ENCODE peak calls at places on chromosome 12, in ten cellular contexts. Q, O, N, I, J, S, G, E, B and A are unnamed samples.

GRCh38 chr12:81081726-81082125 is 3.8 kb downstream of the ACSS3 start:
- DNase-seq in O (no peak), J (no peak), N (no peak), B (no peak), G (no peak), E (no peak), S (no peak), Q (no peak), I (no peak), A (no peak)

GRCh38 chr12:77013091-77013490 is 52.3 kb downstream of the E2F7 start:
- DNase-seq in B (no peak), Q (no peak), O (no peak), G (no peak), J (no peak), N (peak; percentile 14), E (no peak), I (no peak), S (no peak), A (peak; percentile 12)

GRCh38 chr12:1117970-1118563 is 127.0 kb downstream of the ERC1 start:
- DNase-seq in Q (peak; percentile 22), O (peak; percentile 31), N (peak; percentile 56), G (peak; percentile 80), E (peak; percentile 74), S (peak; percentile 75), J (peak; percentile 76), I (peak; percentile 76), B (peak; percentile 61), A (peak; percentile 43)

GRCh38 chr12:82625523-82625922 is 61.2 kb upstream of the TMTC2 start:
- DNase-seq in O (no peak), I (no peak), N (no peak), J (no peak), B (no peak), Q (no peak), E (no peak), G (no peak), S (no peak), A (no peak)

GRCh38 chr12:12599750-12600643 is 11.7 kb upstream of the CREBL2 start:
- DNase-seq in G (peak; percentile 67), J (no peak), O (no peak), I (no peak), B (no peak), Q (no peak), E (no peak), N (no peak), S (no peak), A (no peak)

GRCh38 chr12:98053202-98053601 is 462.2 kb upstream of the TMPO start:
- DNase-seq in I (no peak), Q (no peak), S (no peak), N (no peak), G (no peak), B (no peak), E (no peak), J (no peak), O (no peak), A (no peak)

GRCh38 chr12:15131462-15131861 is 89.8 kb downstream of the RERG start:
- DNase-seq in E (no peak), N (peak; percentile 84), G (peak; percentile 72), I (no peak), B (no peak), J (no peak), Q (no peak), S (no peak), O (no peak), A (no peak)

GRCh38 chr12:116798719-116799118 is 60.6 kb downstream of the RNFT2 start:
- DNase-seq in N (no peak), O (no peak), S (no peak), B (no peak), E (no peak), G (no peak), J (no peak), Q (no peak), I (no peak), A (no peak)

GRCh38 chr12:12939888-12940287 is 12.1 kb downstream of the GPRC5D start:
- DNase-seq in S (no peak), O (no peak), B (no peak), G (no peak), I (no peak), J (no peak), N (no peak), E (no peak), Q (no peak), A (no peak)

GRCh38 chr12:122031342-122032216 is 9.9 kb downstream of the BCL7A start:
- DNase-seq in I (peak; percentile 76), O (peak; percentile 70), S (peak; percentile 54), N (no peak), E (peak; percentile 12), G (peak; percentile 59), J (peak; percentile 87), B (peak; percentile 67), Q (peak; percentile 59), A (no peak)

GRCh38 chr12:93883436-93884154 is 206.4 kb downstream of the CRADD start:
- DNase-seq in S (no peak), J (no peak), N (peak; percentile 88), Q (no peak), I (no peak), E (no peak), G (peak; percentile 19), B (no peak), O (no peak), A (no peak)

GRCh38 chr12:50955697-50956096 is 3.4 kb downstream of the HIGD1C start:
- DNase-seq in O (no peak), G (no peak), B (no peak), J (no peak), Q (no peak), S (no peak), E (no peak), N (no peak), I (no peak), A (no peak)
- TF ChIP-seq CTCF in O (no peak), G (no peak), B (no peak), J (no peak), Q (no peak), S (no peak), E (no peak), N (no peak), I (no peak), A (no peak)

GRCh38 chr12:65878540-65878939 is 54.3 kb downstream of the HMGA2 start:
- DNase-seq in G (peak; percentile 59), B (no peak), Q (no peak), E (no peak), N (no peak), J (no peak), O (no peak), S (no peak), I (no peak), A (no peak)
- TF ChIP-seq CTCF in G (peak; percentile 43), B (no peak), Q (no peak), E (no peak), N (peak; percentile 3), J (no peak), O (peak; percentile 26), S (no peak), I (no peak), A (peak; percentile 51)

GRCh38 chr12:126936181-126936851 is 1330.7 kb upstream of the TMEM132C start:
- DNase-seq in Q (peak; percentile 62), S (peak; percentile 66), I (no peak), N (no peak), E (peak; percentile 51), B (no peak), G (peak; percentile 86), J (no peak), O (no peak), A (no peak)
- TF ChIP-seq CTCF in Q (no peak), S (no peak), I (no peak), N (no peak), E (peak; percentile 12), B (no peak), G (no peak), J (no peak), O (no peak), A (no peak)

DNA sequence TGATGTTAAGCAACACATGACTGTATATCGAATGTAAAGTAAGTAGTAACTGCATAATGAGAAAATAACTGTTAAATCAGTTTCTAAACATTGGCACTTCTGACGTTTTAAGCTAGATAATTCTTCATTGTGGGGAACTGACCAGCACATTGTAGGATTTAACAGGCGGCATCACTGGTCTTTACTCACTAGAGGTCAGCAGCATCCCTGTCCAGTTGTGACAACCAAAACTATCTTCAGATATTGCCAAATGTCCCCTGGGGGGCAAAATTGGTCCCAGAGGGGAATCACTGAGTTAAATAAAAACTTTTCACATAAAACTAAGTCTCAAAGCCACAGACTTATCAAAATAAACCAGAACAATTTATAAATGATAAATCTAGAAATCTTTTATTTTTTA is 65.3 kb downstream of the BLTP3B start:
- DNase-seq in B (no peak), I (no peak), G (peak; percentile 10), N (no peak), E (no peak), O (no peak), J (no peak), Q (no peak), S (no peak), A (no peak)
- TF ChIP-seq CTCF in B (no peak), I (no peak), G (peak; percentile 48), N (peak; percentile 21), E (no peak), O (no peak), J (no peak), Q (no peak), S (no peak), A (peak; percentile 24)

GRCh38 chr12:120235369-120236123 is 30.0 kb downstream of the PXN start:
- DNase-seq in O (no peak), B (no peak), Q (no peak), N (no peak), E (no peak), J (peak; percentile 55), G (no peak), S (no peak), I (peak; percentile 43), A (no peak)
- TF ChIP-seq CTCF in O (no peak), B (peak; percentile 52), Q (no peak), N (peak; percentile 8), E (no peak), J (peak; percentile 24), G (peak; percentile 59), S (no peak), I (peak; percentile 51), A (peak; percentile 22)

GRCh38 chr12:74111688-74112360 is 425.8 kb upstream of the ATXN7L3B start:
- DNase-seq in S (no peak), O (no peak), B (no peak), G (peak; percentile 58), I (peak; percentile 44), J (peak; percentile 59), E (no peak), Q (no peak), N (no peak), A (no peak)
- TF ChIP-seq CTCF in S (no peak), O (peak; percentile 38), B (peak; percentile 47), G (peak; percentile 76), I (peak; percentile 56), J (no peak), E (peak; percentile 22), Q (peak; percentile 31), N (no peak), A (no peak)

DNA sequence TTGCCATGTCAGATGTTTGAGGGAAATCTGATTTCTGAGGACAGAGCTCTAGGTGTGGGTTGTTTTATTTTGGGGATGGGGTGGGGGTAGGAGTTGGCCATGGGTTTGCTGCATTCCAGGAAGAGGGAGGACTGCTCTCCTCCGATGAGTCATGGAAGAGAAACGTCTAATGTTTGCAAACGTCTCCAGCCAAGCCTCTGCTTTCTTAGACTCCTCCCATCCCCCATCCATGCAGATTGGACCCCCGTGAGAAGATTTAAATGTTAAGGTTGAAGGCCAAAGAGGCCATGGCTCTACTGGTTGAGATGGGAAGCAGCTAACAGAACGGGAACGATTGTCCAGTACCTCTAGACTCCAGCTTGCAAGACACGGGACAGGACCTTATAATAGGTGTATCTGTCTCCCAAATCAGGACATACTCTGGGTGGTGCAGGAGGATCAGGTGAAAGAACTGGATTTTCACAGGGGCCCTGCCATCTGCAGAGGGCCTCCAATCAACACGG is 11.4 kb upstream of the ATP2A2 start:
- DNase-seq in I (no peak), S (no peak), Q (no peak), E (no peak), O (no peak), J (no peak), N (peak; percentile 68), G (peak; percentile 91), B (no peak), A (peak; percentile 32)
- TF ChIP-seq CTCF in I (no peak), S (no peak), Q (no peak), E (no peak), O (no peak), J (no peak), N (no peak), G (no peak), B (no peak), A (no peak)